ENCODE peak calls at places on chromosomes 11 and 22, in eight cellular contexts. P is activated CD4-positive, CD25-positive, alpha-beta regulatory T cell; I is C1 segment of cervical spinal cord; W is KBM-7; X is EL; M is ovary; T is T-cell; D is GM04503. A is an unnamed sample.

GRCh38 chr11:123298488-123299447 is 103.7 kb upstream of the CLMP start:
- DNase-seq in D (no peak), T (no peak), X (no peak), M (no peak), W (no peak), I (no peak), P (no peak), A (no peak)

GRCh38 chr11:122023614-122024250 is 92.3 kb downstream of the BLID start:
- DNase-seq in M (no peak), D (no peak), I (no peak), T (no peak), W (no peak), X (peak), P (no peak), A (no peak)

GRCh38 chr11:114616516-114616915 is 20.9 kb upstream of the NXPE4 start:
- DNase-seq in W (no peak), M (no peak), I (no peak), T (no peak), D (no peak), P (no peak), X (no peak), A (no peak)

GRCh38 chr22:25409240-25409639 is 155.2 kb upstream of the GRK3 start:
- DNase-seq in I (no peak), D (no peak), P (no peak), M (no peak), X (no peak), W (no peak), T (no peak), A (no peak)

GRCh38 chr11:121041072-121041471 is 17.2 kb downstream of the TBCEL start:
- DNase-seq in P (no peak), M (no peak), D (no peak), I (no peak), T (no peak), W (no peak), X (no peak), A (no peak)

GRCh38 chr11:101045415-101045814 is 84.2 kb downstream of the PGR start:
- DNase-seq in X (no peak), P (no peak), D (no peak), M (no peak), I (no peak), T (no peak), W (no peak), A (no peak)

GRCh38 chr11:6270584-6271246 is 11.1 kb downstream of the CCKBR start:
- DNase-seq in X (no peak), T (no peak), W (no peak), P (no peak), I (no peak), M (no peak), D (no peak), A (no peak)

GRCh38 chr11:19327280-19327679 is 86.5 kb upstream of the E2F8 start:
- DNase-seq in T (no peak), X (no peak), D (no peak), P (no peak), I (no peak), W (no peak), M (no peak), A (no peak)

GRCh38 chr22:29070490-29070889 is 2.3 kb upstream of the KREMEN1 start:
- DNase-seq in I (no peak), P (no peak), W (no peak), T (no peak), D (no peak), X (no peak), M (no peak), A (no peak)

GRCh38 chr11:61961570-61962212 is 5.7 kb downstream of the FTH1 start:
- DNase-seq in W (no peak), P (no peak), X (peak), M (peak), D (no peak), T (no peak), I (no peak), A (peak)

GRCh38 chr11:86261328-86261727 is 16.8 kb downstream of the EED start:
- DNase-seq in D (no peak), X (no peak), P (no peak), W (no peak), M (no peak), T (no peak), I (no peak), A (no peak)